ENCODE peak calls at places on chromosomes 16 and 17, in four cellular contexts. One of them, this sample, is unnamed.

GRCh38 chr17:4199818-4200402 is 56.9 kb downstream of the CYB5D2 start:
- DNase-seq in H1: no peak
- DNase-seq in SK-N-SH: peak
- DNase-seq in GM12878: no peak
- DNase-seq in this sample: peak

GRCh38 chr16:80231888-80232287 is 308.9 kb upstream of the DYNLRB2 start:
- DNase-seq in H1: no peak
- DNase-seq in SK-N-SH: no peak
- DNase-seq in GM12878: peak
- DNase-seq in this sample: no peak

GRCh38 chr16:69626256-69626655 is 60.5 kb downstream of the NFAT5 start:
- DNase-seq in GM12878: no peak
- DNase-seq in H1: no peak
- DNase-seq in SK-N-SH: no peak
- DNase-seq in this sample: peak

GRCh38 chr16:3655030-3655790 is 719 bp downstream of the DNASE1 start:
- DNase-seq in SK-N-SH: peak
- DNase-seq in GM12878: no peak
- DNase-seq in H1: no peak
- DNase-seq in this sample: no peak

GRCh38 chr17:42698736-42699414 is 16.5 kb downstream of the CNTNAP1 start:
- DNase-seq in SK-N-SH: peak
- DNase-seq in GM12878: no peak
- DNase-seq in H1: no peak
- DNase-seq in this sample: peak

GRCh38 chr17:16491703-16492612 is at the start of gene LRRC75A:
- DNase-seq in H1: no peak
- DNase-seq in SK-N-SH: peak
- DNase-seq in GM12878: no peak
- DNase-seq in this sample: peak

GRCh38 chr16:23400387-23400930 is 52.5 kb downstream of the COG7 start:
- DNase-seq in SK-N-SH: no peak
- DNase-seq in H1: no peak
- DNase-seq in GM12878: no peak
- DNase-seq in this sample: no peak

GRCh38 chr17:77531641-77532040 is 390.9 kb downstream of the SEC14L1 start:
- DNase-seq in GM12878: no peak
- DNase-seq in SK-N-SH: no peak
- DNase-seq in H1: no peak
- DNase-seq in this sample: no peak

GRCh38 chr16:50735629-50736122 is 6.2 kb upstream of the CYLD start:
- DNase-seq in GM12878: peak
- DNase-seq in H1: no peak
- DNase-seq in SK-N-SH: no peak
- DNase-seq in this sample: no peak

DNA sequence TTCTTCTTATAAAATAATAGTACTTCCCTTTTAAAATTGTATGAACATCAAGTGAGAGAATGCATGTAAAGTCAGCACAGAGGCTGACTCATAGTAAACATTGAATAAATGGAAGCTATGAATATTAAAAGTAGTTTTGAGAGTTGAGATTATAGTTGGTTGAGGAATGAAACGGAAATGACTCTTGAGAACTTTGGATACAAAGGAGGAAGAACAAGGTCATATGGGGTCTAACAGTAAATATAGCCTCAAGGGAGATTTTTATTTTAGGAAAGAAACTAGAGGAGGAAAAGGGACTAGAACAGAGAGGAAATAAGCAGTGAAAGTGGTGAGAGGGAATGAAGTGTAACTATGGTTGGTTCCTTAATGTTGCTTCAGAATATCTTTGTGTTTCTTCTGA is 165.0 kb downstream of the CHD9 start:
- DNase-seq in H1: no peak
- DNase-seq in GM12878: no peak
- DNase-seq in SK-N-SH: no peak
- DNase-seq in this sample: no peak
- TF ChIP-seq NRF1 in H1: no peak
- TF ChIP-seq NRF1 in GM12878: no peak
- TF ChIP-seq NRF1 in SK-N-SH: no peak
- TF ChIP-seq NRF1 in this sample: no peak

GRCh38 chr17:81310963-81311550 is 15.9 kb upstream of the SLC38A10 start:
- DNase-seq in H1: no peak
- DNase-seq in GM12878: no peak
- DNase-seq in SK-N-SH: peak
- DNase-seq in this sample: no peak
- TF ChIP-seq NRF1 in H1: no peak
- TF ChIP-seq NRF1 in GM12878: no peak
- TF ChIP-seq NRF1 in SK-N-SH: no peak
- TF ChIP-seq NRF1 in this sample: no peak

DNA sequence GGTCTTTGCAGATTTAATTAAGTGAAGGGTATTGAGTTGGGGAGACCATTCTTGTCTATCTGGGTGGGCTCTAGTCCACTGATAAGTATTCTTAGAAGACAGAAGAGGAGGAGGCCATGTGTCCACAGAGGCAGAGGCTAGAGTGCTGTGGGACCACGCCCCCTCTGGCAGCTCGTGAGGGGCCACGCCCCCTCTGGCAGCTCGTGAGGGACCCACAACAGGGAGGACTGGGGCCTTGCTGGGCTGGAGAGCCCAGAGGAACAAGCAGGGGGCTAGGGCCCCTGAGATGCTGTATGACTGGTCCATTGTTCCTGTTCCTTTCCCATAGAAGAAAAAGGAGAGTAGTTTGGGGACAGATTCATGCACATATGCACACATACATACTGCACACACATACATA is 106.8 kb downstream of the METRNL start:
- DNase-seq in GM12878: no peak
- DNase-seq in SK-N-SH: no peak
- DNase-seq in H1: no peak
- DNase-seq in this sample: peak
- TF ChIP-seq NRF1 in GM12878: no peak
- TF ChIP-seq NRF1 in SK-N-SH: no peak
- TF ChIP-seq NRF1 in H1: no peak
- TF ChIP-seq NRF1 in this sample: no peak

DNA sequence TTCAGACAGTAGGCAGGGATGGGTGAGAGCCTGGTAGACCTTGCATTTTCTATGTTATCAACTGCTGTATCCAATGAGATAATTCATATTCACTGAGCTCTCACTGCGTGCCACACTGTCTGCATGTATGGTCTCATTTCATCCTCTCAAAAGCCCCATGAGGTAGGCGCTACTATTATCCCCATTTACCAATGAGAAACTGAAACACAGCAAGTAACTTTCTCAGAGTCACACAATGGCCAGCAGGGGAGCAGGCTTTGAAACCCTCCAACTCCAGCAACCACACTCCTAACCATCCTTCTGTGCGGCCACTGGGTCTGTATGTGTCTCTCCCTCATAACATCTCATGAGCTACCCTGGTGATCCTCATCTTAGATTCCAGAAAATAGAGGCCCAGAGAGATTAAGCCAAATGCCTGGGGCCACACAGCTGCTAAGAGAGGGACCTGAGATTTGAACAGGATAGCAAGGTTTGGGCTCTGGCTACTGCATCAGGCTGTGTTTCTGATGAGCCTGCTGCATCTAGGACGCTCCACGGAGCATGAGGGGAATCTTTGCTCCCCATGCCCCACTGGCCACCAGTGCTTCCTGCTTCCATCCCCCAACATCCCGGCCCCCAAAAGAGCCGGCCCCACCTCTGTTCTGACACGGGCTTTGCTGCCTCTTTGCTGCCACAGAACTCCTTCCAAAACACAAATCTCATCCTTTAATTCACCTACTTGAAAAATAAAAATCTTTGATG is 3.2 kb downstream of the CCR7 start:
- DNase-seq in GM12878: peak
- DNase-seq in H1: no peak
- DNase-seq in SK-N-SH: no peak
- DNase-seq in this sample: no peak
- TF ChIP-seq NRF1 in GM12878: no peak
- TF ChIP-seq NRF1 in H1: no peak
- TF ChIP-seq NRF1 in SK-N-SH: no peak
- TF ChIP-seq NRF1 in this sample: no peak

DNA sequence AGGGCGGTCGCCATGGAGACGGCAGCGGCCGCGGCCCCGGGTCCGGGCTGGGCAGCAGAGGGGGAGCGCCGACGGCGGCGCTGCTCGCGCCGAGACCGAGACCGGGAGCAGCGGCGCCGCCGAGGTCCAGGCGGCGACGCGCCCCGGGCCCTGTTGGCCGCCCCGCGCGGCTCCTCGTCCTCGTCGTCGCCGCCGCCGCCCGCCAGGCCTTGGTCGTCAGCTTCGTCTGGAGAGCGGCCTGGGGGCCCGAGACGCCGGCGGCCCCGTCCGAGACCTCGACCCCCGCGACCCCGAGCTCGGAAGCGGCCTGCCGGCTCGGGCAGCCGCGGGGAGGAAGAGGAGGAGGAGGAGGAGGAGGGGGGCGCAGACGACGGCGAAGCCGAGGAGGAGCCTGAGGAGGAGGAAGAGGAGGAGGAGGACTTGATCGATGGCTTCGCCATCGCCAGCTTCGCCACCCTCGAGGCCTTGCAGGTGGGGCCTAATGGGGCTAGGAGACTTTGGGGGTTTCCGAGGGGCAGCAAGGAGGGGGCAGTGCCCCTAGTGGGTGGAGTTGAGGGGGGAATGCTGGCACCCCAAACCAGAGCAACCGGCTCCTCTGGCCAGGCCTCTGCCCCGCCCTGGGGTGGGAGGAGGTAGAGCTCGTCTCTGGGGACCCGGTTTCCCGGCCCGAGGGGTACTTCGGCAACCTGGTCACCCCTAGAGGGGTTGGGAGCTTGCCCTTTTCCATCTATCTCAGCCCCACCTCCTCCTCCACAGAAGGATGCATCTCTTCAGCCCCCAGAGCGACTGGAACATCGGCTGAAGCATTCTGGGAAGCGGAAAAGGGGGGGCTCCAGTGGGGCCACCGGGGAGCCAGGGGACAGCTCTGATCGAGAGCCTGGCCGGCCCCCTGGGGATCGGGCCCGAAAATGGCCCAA is 1.5 kb downstream of the FBRS start:
- DNase-seq in SK-N-SH: peak
- DNase-seq in H1: no peak
- DNase-seq in GM12878: no peak
- DNase-seq in this sample: no peak
- TF ChIP-seq NRF1 in SK-N-SH: no peak
- TF ChIP-seq NRF1 in H1: no peak
- TF ChIP-seq NRF1 in GM12878: no peak
- TF ChIP-seq NRF1 in this sample: no peak

This sample was measured in K562.